ENCODE peak calls at places on chromosome 1, in six cellular contexts. One of them, this sample, is unnamed.

GRCh38 chr1:119742193-119742592 is 26.5 kb downstream of the HMGCS2 start:
- DNase-seq in H1: no peak
- DNase-seq in K562: no peak
- DNase-seq in HCT116: no peak
- DNase-seq in HepG2: no peak
- DNase-seq in GM12878: no peak
- DNase-seq in this sample: no peak

GRCh38 chr1:11341881-11342552 is 69.0 kb downstream of the UBIAD1 start:
- DNase-seq in H1: no peak
- DNase-seq in K562: no peak
- DNase-seq in HCT116: no peak
- DNase-seq in HepG2: no peak
- DNase-seq in GM12878: no peak
- DNase-seq in this sample: no peak

GRCh38 chr1:67317803-67318202 is 10.1 kb downstream of the IL12RB2 start:
- DNase-seq in H1: no peak
- DNase-seq in K562: no peak
- DNase-seq in HCT116: no peak
- DNase-seq in HepG2: no peak
- DNase-seq in GM12878: no peak
- DNase-seq in this sample: no peak

GRCh38 chr1:203215573-203215972 is 13.9 kb downstream of the CHIT1 start:
- DNase-seq in H1: no peak
- DNase-seq in K562: no peak
- DNase-seq in HCT116: no peak
- DNase-seq in HepG2: no peak
- DNase-seq in GM12878: no peak
- DNase-seq in this sample: no peak

GRCh38 chr1:22388666-22389455 is 62.8 kb upstream of the ZBTB40 start:
- DNase-seq in H1: no peak
- DNase-seq in K562: no peak
- DNase-seq in HCT116: no peak
- DNase-seq in HepG2: no peak
- DNase-seq in GM12878: no peak
- DNase-seq in this sample: peak

GRCh38 chr1:167472729-167473529 is 45.4 kb downstream of the CD247 start:
- DNase-seq in H1: no peak
- DNase-seq in K562: no peak
- DNase-seq in HCT116: no peak
- DNase-seq in HepG2: no peak
- DNase-seq in GM12878: no peak
- DNase-seq in this sample: no peak

GRCh38 chr1:112358061-112358770 is 37.8 kb upstream of the CTTNBP2NL start:
- DNase-seq in H1: no peak
- DNase-seq in K562: no peak
- DNase-seq in HCT116: no peak
- DNase-seq in HepG2: no peak
- DNase-seq in GM12878: no peak
- DNase-seq in this sample: no peak

GRCh38 chr1:214570442-214570841 is 19.0 kb upstream of the PTPN14 start:
- DNase-seq in H1: no peak
- DNase-seq in K562: no peak
- DNase-seq in HCT116: no peak
- DNase-seq in HepG2: no peak
- DNase-seq in GM12878: no peak
- DNase-seq in this sample: no peak

GRCh38 chr1:43450251-43451070 is 3.3 kb downstream of the HYI start:
- DNase-seq in H1: no peak
- DNase-seq in K562: no peak
- DNase-seq in HCT116: no peak
- DNase-seq in HepG2: no peak
- DNase-seq in GM12878: no peak
- DNase-seq in this sample: no peak

GRCh38 chr1:89865498-89866385 is 44.9 kb downstream of the LRRC8D start:
- DNase-seq in H1: no peak
- DNase-seq in K562: no peak
- DNase-seq in HCT116: peak
- DNase-seq in HepG2: no peak
- DNase-seq in GM12878: no peak
- DNase-seq in this sample: no peak

GRCh38 chr1:146036241-146036989 is 14.9 kb upstream of the HJV start:
- DNase-seq in H1: no peak
- DNase-seq in K562: no peak
- DNase-seq in HCT116: no peak
- DNase-seq in HepG2: peak
- DNase-seq in GM12878: peak
- DNase-seq in this sample: no peak

GRCh38 chr1:12435639-12436344 is 182.2 kb downstream of the DHRS3 start:
- DNase-seq in H1: no peak
- DNase-seq in K562: no peak
- DNase-seq in HCT116: no peak
- DNase-seq in HepG2: no peak
- DNase-seq in GM12878: peak
- DNase-seq in this sample: no peak
- H3K9ac ChIP-seq in H1: no peak
- H3K9ac ChIP-seq in K562: peak
- H3K9ac ChIP-seq in HCT116: no peak
- H3K9ac ChIP-seq in HepG2: no peak
- H3K9ac ChIP-seq in GM12878: no peak
- H3K9ac ChIP-seq in this sample: no peak

GRCh38 chr1:239184581-239185244 is 201.7 kb upstream of the CHRM3 start:
- DNase-seq in H1: no peak
- DNase-seq in K562: no peak
- DNase-seq in HCT116: no peak
- DNase-seq in HepG2: no peak
- DNase-seq in GM12878: no peak
- DNase-seq in this sample: no peak

GRCh38 chr1:239189998-239190512 is 196.3 kb upstream of the CHRM3 start:
- DNase-seq in H1: no peak
- DNase-seq in K562: no peak
- DNase-seq in HCT116: no peak
- DNase-seq in HepG2: no peak
- DNase-seq in GM12878: no peak
- DNase-seq in this sample: no peak

GRCh38 chr1:239185245-239185619 is 201.1 kb upstream of the CHRM3 start:
- DNase-seq in H1: no peak
- DNase-seq in K562: no peak
- DNase-seq in HCT116: no peak
- DNase-seq in HepG2: no peak
- DNase-seq in GM12878: no peak
- DNase-seq in this sample: no peak

DNA sequence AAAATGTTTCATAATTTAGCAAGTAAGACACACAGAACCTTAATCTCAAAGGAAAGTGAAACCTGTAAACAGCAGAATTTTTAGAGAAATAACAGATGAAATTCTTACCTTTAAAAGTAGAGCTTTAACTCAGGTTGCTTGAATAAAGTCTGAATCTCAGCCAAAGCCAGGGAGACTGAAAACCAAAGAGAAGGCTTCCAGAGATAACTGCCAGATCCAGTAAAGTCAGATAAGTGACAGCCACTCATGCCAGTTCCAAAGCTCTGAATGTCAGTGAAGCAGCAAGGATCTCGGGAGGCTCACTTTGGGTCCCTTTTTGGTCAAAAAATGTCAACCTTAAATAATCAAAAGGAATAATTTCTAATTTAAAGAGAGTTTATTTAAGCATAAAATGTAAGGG is 199.9 kb upstream of the CHRM3 start:
- DNase-seq in H1: no peak
- DNase-seq in K562: no peak
- DNase-seq in HCT116: no peak
- DNase-seq in HepG2: no peak
- DNase-seq in GM12878: no peak
- DNase-seq in this sample: no peak
- TF ChIP-seq POLR2AphosphoS5 in H1: no peak
- TF ChIP-seq POLR2AphosphoS5 in K562: no peak
- TF ChIP-seq POLR2AphosphoS5 in HCT116: no peak
- TF ChIP-seq POLR2AphosphoS5 in HepG2: no peak
- TF ChIP-seq POLR2AphosphoS5 in GM12878: no peak
- TF ChIP-seq POLR2AphosphoS5 in this sample: no peak

GRCh38 chr1:235651170-235651806 is 1.7 kb upstream of the GNG4 start:
- DNase-seq in H1: no peak
- DNase-seq in K562: no peak
- DNase-seq in HCT116: no peak
- DNase-seq in HepG2: no peak
- DNase-seq in GM12878: no peak
- DNase-seq in this sample: no peak

GRCh38 chr1:235648407-235648907 is 1.1 kb downstream of the GNG4 start:
- DNase-seq in H1: no peak
- DNase-seq in K562: no peak
- DNase-seq in HCT116: no peak
- DNase-seq in HepG2: no peak
- DNase-seq in GM12878: no peak
- DNase-seq in this sample: no peak

GRCh38 chr1:235649722-235650163 is at the start of gene GNG4:
- DNase-seq in H1: no peak
- DNase-seq in K562: no peak
- DNase-seq in HCT116: no peak
- DNase-seq in HepG2: no peak
- DNase-seq in GM12878: no peak
- DNase-seq in this sample: no peak

GRCh38 chr1:235650341-235651169 is 971 bp upstream of the GNG4 start:
- DNase-seq in H1: no peak
- DNase-seq in K562: no peak
- DNase-seq in HCT116: no peak
- DNase-seq in HepG2: peak
- DNase-seq in GM12878: no peak
- DNase-seq in this sample: no peak

DNA sequence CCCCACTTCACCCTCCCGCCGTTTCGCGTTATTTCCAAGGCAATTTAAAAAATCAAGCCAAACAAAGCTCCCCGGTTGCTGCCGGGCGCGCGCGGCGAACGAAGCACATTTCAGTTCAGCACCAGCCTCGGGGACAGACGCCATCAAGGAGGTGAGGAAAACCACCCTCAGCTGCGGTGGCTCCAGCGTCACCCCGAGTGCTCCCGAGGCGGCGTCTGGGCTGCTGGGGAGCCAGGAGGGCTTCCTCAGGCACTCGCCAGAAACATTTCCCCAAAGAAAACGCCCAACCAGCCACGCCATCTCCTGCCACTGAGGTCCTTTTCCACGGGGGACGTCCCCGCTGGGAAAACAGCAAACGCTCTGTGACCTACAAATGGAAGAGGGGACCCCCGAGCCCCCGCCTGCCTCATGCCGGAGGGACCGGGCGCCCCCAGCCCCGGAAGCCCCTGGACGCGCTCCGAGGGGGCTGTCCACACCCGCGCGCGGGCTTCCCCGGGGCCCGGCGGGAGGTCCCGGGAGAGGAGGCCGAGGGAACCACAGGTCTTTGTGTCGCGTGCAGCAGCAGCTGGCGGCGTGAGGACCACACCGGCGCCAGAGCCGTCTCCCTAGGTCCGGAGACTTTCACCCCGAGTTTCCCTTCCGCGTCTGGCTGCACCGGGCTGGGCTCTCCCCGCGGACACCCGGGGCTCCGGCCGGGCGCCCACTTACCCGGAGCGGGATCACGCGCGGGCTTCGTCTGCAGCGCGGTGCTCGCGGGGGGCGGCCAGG is 446 bp downstream of the GNG4 start:
- DNase-seq in H1: no peak
- DNase-seq in K562: no peak
- DNase-seq in HCT116: no peak
- DNase-seq in HepG2: peak
- DNase-seq in GM12878: no peak
- DNase-seq in this sample: no peak
- TF ChIP-seq EZH2 in H1: no peak
- TF ChIP-seq EZH2 in K562: no peak
- TF ChIP-seq EZH2 in HCT116: no peak
- TF ChIP-seq EZH2 in HepG2: no peak
- TF ChIP-seq EZH2 in GM12878: no peak
- TF ChIP-seq EZH2 in this sample: no peak

GRCh38 chr1:39195166-39196111 is 9.1 kb upstream of the MACF1 start:
- DNase-seq in H1: no peak
- DNase-seq in K562: no peak
- DNase-seq in HCT116: no peak
- DNase-seq in HepG2: no peak
- DNase-seq in GM12878: no peak
- DNase-seq in this sample: no peak
- H3K9ac ChIP-seq in H1: no peak
- H3K9ac ChIP-seq in K562: no peak
- H3K9ac ChIP-seq in HCT116: peak
- H3K9ac ChIP-seq in HepG2: no peak
- H3K9ac ChIP-seq in GM12878: no peak
- H3K9ac ChIP-seq in this sample: no peak

GRCh38 chr1:81477704-81478103 is 323.0 kb upstream of the ADGRL2 start:
- DNase-seq in H1: no peak
- DNase-seq in K562: no peak
- DNase-seq in HCT116: no peak
- DNase-seq in HepG2: no peak
- DNase-seq in GM12878: no peak
- DNase-seq in this sample: no peak

GRCh38 chr1:81472387-81472786 is 328.3 kb upstream of the ADGRL2 start:
- DNase-seq in H1: no peak
- DNase-seq in K562: no peak
- DNase-seq in HCT116: no peak
- DNase-seq in HepG2: no peak
- DNase-seq in GM12878: no peak
- DNase-seq in this sample: no peak

DNA sequence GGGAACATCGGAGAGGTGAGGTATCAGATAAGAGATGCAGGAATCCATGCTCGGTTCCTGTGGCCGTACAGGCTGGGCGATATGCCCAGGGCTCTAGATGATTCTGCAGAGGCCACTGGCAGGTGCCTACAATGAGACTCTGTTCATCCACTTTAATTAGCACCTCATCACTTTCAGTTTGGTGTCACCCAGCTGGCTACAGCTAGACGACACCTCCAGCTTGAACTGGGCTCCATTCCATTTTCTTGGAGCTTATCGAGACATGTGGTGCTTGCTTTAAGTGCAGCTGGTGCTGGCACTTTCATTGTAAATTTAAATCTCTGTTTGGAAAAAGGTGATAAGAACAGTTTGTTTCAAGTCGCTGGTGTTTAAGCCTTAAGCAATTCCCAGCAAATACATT is 322.5 kb upstream of the ADGRL2 start:
- DNase-seq in H1: no peak
- DNase-seq in K562: no peak
- DNase-seq in HCT116: no peak
- DNase-seq in HepG2: no peak
- DNase-seq in GM12878: no peak
- DNase-seq in this sample: no peak
- TF ChIP-seq POLR2AphosphoS5 in H1: no peak
- TF ChIP-seq POLR2AphosphoS5 in K562: no peak
- TF ChIP-seq POLR2AphosphoS5 in HCT116: no peak
- TF ChIP-seq POLR2AphosphoS5 in HepG2: no peak
- TF ChIP-seq POLR2AphosphoS5 in GM12878: no peak
- TF ChIP-seq POLR2AphosphoS5 in this sample: no peak

GRCh38 chr1:212951058-212951923 is 950 bp downstream of the VASH2 start:
- DNase-seq in H1: no peak
- DNase-seq in K562: no peak
- DNase-seq in HCT116: no peak
- DNase-seq in HepG2: no peak
- DNase-seq in GM12878: no peak
- DNase-seq in this sample: no peak
- TF ChIP-seq EZH2 in H1: no peak
- TF ChIP-seq EZH2 in K562: no peak
- TF ChIP-seq EZH2 in HCT116: no peak
- TF ChIP-seq EZH2 in HepG2: no peak
- TF ChIP-seq EZH2 in GM12878: no peak
- TF ChIP-seq EZH2 in this sample: no peak

GRCh38 chr1:148263128-148263905 is 111.2 kb upstream of the NBPF11 start:
- DNase-seq in H1: peak
- DNase-seq in K562: peak
- DNase-seq in HCT116: peak
- DNase-seq in HepG2: peak
- DNase-seq in GM12878: peak
- DNase-seq in this sample: no peak
- H3K9ac ChIP-seq in H1: peak
- H3K9ac ChIP-seq in K562: peak
- H3K9ac ChIP-seq in HCT116: peak
- H3K9ac ChIP-seq in HepG2: peak
- H3K9ac ChIP-seq in GM12878: peak
- H3K9ac ChIP-seq in this sample: no peak

GRCh38 chr1:48931571-48932251 is 155.0 kb upstream of the BEND5 start:
- DNase-seq in H1: no peak
- DNase-seq in K562: no peak
- DNase-seq in HCT116: no peak
- DNase-seq in HepG2: no peak
- DNase-seq in GM12878: no peak
- DNase-seq in this sample: no peak
- TF ChIP-seq POLR2AphosphoS5 in H1: no peak
- TF ChIP-seq POLR2AphosphoS5 in K562: no peak
- TF ChIP-seq POLR2AphosphoS5 in HCT116: no peak
- TF ChIP-seq POLR2AphosphoS5 in HepG2: no peak
- TF ChIP-seq POLR2AphosphoS5 in GM12878: no peak
- TF ChIP-seq POLR2AphosphoS5 in this sample: no peak

This sample was measured in SK-N-MC.